ENCODE peak calls at places on chromosome 16, in four cellular contexts. B is renal cortical epithelial cell, P is endodermal cell, H is retina. K is an unnamed sample.

GRCh38 chr16:67389911-67390815 is 3.1 kb downstream of the TPPP3 start:
- DNase-seq in H (no peak), P (no peak), B (no peak), K (no peak)

GRCh38 chr16:67514382-67514828 is 14.2 kb upstream of the RIPOR1 start:
- DNase-seq in P (peak), H (peak), B (peak), K (peak)

GRCh38 chr16:75267631-75268264 is 16.3 kb upstream of the BCAR1 start:
- DNase-seq in H (peak), B (peak), P (peak), K (peak)

GRCh38 chr16:49592507-49593422 is 219.2 kb downstream of the C16orf78 start:
- DNase-seq in B (peak), P (peak), H (peak), K (no peak)

GRCh38 chr16:89606006-89606405 is 7.4 kb upstream of the DPEP1 start:
- DNase-seq in P (no peak), H (no peak), B (no peak), K (no peak)

GRCh38 chr16:11105038-11105903 is 150.7 kb downstream of the SOCS1 start:
- DNase-seq in B (peak), H (no peak), P (no peak), K (peak)

GRCh38 chr16:13997933-13998332 is 73.2 kb upstream of the MRTFB start:
- DNase-seq in H (no peak), B (peak), P (no peak), K (no peak)

GRCh38 chr16:14013145-14013570 is 58.0 kb upstream of the MRTFB start:
- DNase-seq in B (no peak), H (no peak), P (no peak), K (no peak)

GRCh38 chr16:81967358-81967757 is 43.9 kb downstream of the SDR42E1 start:
- DNase-seq in B (no peak), P (no peak), H (no peak), K (no peak)

GRCh38 chr16:57098188-57098841 is 5.9 kb downstream of the CPNE2 start:
- DNase-seq in P (peak), H (no peak), B (no peak), K (no peak)

GRCh38 chr16:23434380-23434779 is 18.6 kb downstream of the COG7 start:
- DNase-seq in B (peak), P (peak), H (peak), K (peak)

GRCh38 chr16:54432481-54433229 is 146.1 kb upstream of the IRX3 start:
- DNase-seq in B (no peak), P (no peak), H (peak), K (no peak)

GRCh38 chr16:28183930-28184329 is 27.8 kb downstream of the XPO6 start:
- DNase-seq in B (no peak), H (no peak), P (no peak), K (no peak)

GRCh38 chr16:87856796-87857228 is 12.5 kb downstream of the SLC7A5 start:
- DNase-seq in P (no peak), H (no peak), B (peak), K (no peak)

GRCh38 chr16:19737306-19737975 is 19.4 kb downstream of the IQCK start:
- DNase-seq in B (no peak), H (no peak), P (no peak), K (no peak)

GRCh38 chr16:17058471-17058870 is 412.3 kb downstream of the XYLT1 start:
- DNase-seq in H (no peak), B (no peak), P (no peak), K (no peak)

GRCh38 chr16:12089492-12090161 is 113.1 kb downstream of the SNX29 start:
- DNase-seq in H (no peak), B (peak), P (peak), K (no peak)

GRCh38 chr16:85947511-85948509 is 48.8 kb downstream of the IRF8 start:
- DNase-seq in B (no peak), H (no peak), P (no peak), K (no peak)

GRCh38 chr16:7025616-7026190 is 306.9 kb upstream of the RBFOX1 start:
- DNase-seq in P (peak), B (peak), H (peak), K (no peak)

GRCh38 chr16:73036074-73036826 is 11.7 kb downstream of the ZFHX3 start:
- DNase-seq in P (peak), H (peak), B (no peak), K (no peak)

GRCh38 chr16:54965464-54965863 is 34.8 kb downstream of the IRX5 start:
- DNase-seq in P (no peak), H (no peak), B (no peak), K (no peak)

GRCh38 chr16:56370185-56370584 is 55.2 kb downstream of the AMFR start:
- DNase-seq in P (no peak), B (no peak), H (no peak), K (no peak)

GRCh38 chr16:9258423-9259051 is 167.1 kb downstream of the HAPSTR1 start:
- DNase-seq in H (peak), B (no peak), P (peak), K (peak)

GRCh38 chr16:54050281-54051210 is 236.0 kb downstream of the IRX3 start:
- DNase-seq in B (no peak), H (no peak), P (peak), K (no peak)

GRCh38 chr16:5523794-5524193 is 426.2 kb upstream of the EEF2KMT start:
- DNase-seq in H (no peak), B (no peak), P (peak), K (no peak)

GRCh38 chr16:606656-607307 is 16.9 kb downstream of the RAB40C start:
- DNase-seq in H (no peak), P (no peak), B (no peak), K (no peak)

GRCh38 chr16:8788578-8789172 is 8.8 kb downstream of the TMEM186 start:
- DNase-seq in H (no peak), P (no peak), B (no peak), K (no peak)

GRCh38 chr16:77556203-77556602 is 121.4 kb upstream of the ADAMTS18 start:
- DNase-seq in B (peak), H (no peak), P (peak), K (no peak)

GRCh38 chr16:997440-998051 is 16.0 kb downstream of the SOX8 start:
- DNase-seq in P (peak), B (peak), H (peak), K (peak)

GRCh38 chr16:67396159-67396774 is 3.0 kb upstream of the TPPP3 start:
- DNase-seq in P (peak), H (peak), B (peak), K (peak)

GRCh38 chr16:28946681-28947080 is 4.1 kb upstream of the NFATC2IP start:
- DNase-seq in B (no peak), H (no peak), P (no peak), K (no peak)

GRCh38 chr16:31390504-31391043 is 2.6 kb upstream of the ITGAD start:
- DNase-seq in P (no peak), H (no peak), B (no peak), K (no peak)

GRCh38 chr16:12803203-12804093 is at the start of gene CPPED1:
- DNase-seq in H (peak), P (peak), B (peak), K (peak)

GRCh38 chr16:87542531-87543102 is 49.8 kb upstream of the ZCCHC14 start:
- DNase-seq in B (no peak), H (no peak), P (no peak), K (no peak)

K was measured in HFFc6.